ENCODE peak calls at places on chromosomes 7 and 10, in four cellular contexts. V, K, M and P are unnamed samples.

GRCh38 chr10:34102917-34103506 is 712.1 kb downstream of the PARD3 start:
- DNase-seq in V (no peak), K (no peak), M (no peak), P (no peak)

GRCh38 chr7:4110438-4110837 is 571.7 kb upstream of the FOXK1 start:
- DNase-seq in V (no peak), K (no peak), M (no peak), P (no peak)

GRCh38 chr10:27713906-27714305 is 31.7 kb downstream of the MKX start:
- DNase-seq in V (no peak), K (no peak), M (no peak), P (no peak)

GRCh38 chr10:132518572-132519381 is 18.8 kb upstream of the INPP5A start:
- DNase-seq in V (no peak), K (peak; percentile 51), M (peak; percentile 91), P (no peak)

GRCh38 chr10:27319752-27320561 is 79.4 kb upstream of the ACBD5 start:
- DNase-seq in V (no peak), K (no peak), M (peak; percentile 79), P (peak; percentile 80)

GRCh38 chr7:6558837-6559236 is 7.6 kb upstream of the GRID2IP start:
- DNase-seq in V (no peak), K (peak; percentile 56), M (peak; percentile 87), P (no peak)

GRCh38 chr7:116671681-116672595 is at the start of gene MET:
- DNase-seq in V (no peak), K (peak; percentile 84), M (peak; percentile 82), P (peak; percentile 85)

GRCh38 chr10:107529350-107529749 is 364.8 kb upstream of the SORCS1 start:
- DNase-seq in V (no peak), K (no peak), M (peak; percentile 40), P (no peak)

GRCh38 chr7:28575241-28575643 is 162.9 kb downstream of the CREB5 start:
- DNase-seq in V (no peak), K (no peak), M (no peak), P (no peak)

GRCh38 chr7:105408791-105409410 is 20.2 kb upstream of the SRPK2 start:
- DNase-seq in V (no peak), K (no peak), M (no peak), P (no peak)

GRCh38 chr7:134602921-134603394 is 43.7 kb upstream of the BPGM start:
- DNase-seq in V (no peak), K (no peak), M (no peak), P (no peak)

GRCh38 chr7:149196151-149196704 is 882 bp downstream of the ZNF282 start:
- DNase-seq in V (no peak), K (no peak), M (peak; percentile 32), P (no peak)

GRCh38 chr7:25929448-25929847 is 222.6 kb upstream of the NFE2L3 start:
- DNase-seq in V (no peak), K (no peak), M (no peak), P (no peak)

GRCh38 chr10:133008196-133008595 is 65.8 kb upstream of the CFAP46 start:
- DNase-seq in V (no peak), K (no peak), M (no peak), P (no peak)

DNA sequence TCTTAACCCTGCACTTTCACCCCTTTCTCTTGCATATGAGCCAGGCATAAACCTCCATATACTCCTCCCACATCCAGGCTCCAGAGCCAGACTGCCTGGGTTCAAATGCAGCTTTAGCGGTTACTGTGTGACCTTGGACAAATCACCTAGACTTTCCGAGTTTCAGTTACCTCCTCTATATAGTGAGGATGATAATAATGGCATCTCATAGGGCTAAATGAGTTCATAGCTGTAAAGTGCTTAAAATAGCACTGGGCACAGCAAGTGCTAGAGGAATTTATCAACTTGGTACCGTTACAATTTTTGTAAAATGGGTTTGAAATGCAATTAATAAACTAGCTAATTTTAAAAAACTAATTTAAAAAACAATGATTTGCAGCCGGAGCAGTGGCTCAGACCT is 53.4 kb upstream of the DGKI start:
- DNase-seq in V (no peak), K (no peak), M (no peak), P (no peak)
- H3K27ac ChIP-seq in V (no peak overlapping the region), K (no peak overlapping the region), M (peak overlapping the region; percentile 55), P (no peak overlapping the region)

DNA sequence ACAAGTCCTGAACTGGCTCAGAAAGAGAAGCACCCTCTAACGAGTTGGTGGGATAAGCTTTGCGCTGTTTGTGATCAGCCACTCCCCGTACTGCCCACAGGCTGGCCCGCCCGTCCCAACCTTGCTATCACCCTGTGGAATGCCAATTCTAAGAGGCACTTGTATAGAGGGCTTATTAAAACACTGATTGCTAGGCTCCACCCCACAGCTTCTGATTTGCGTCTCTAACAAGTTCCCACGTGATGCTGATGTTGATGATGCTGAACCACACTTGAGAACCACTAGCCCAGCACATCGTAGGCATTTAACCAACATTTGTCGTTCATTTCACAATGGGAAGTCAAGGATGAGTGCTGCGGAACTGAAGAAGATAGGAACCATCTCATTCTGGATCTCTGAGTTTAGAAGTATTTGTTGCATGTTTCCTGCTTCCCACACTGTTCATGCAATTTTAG is 12.7 kb upstream of the GSAP start:
- DNase-seq in V (no peak), K (no peak), M (peak; percentile 14), P (no peak)
- TF ChIP-seq POLR2AphosphoS5 in V (no peak), K (no peak), M (no peak), P (no peak)

GRCh38 chr10:121240011-121240410 is 358.2 kb downstream of the FGFR2 start:
- DNase-seq in V (no peak), K (no peak), M (no peak), P (no peak)
- H3K27ac ChIP-seq in V (no peak overlapping the region), K (no peak overlapping the region), M (no peak overlapping the region), P (no peak overlapping the region)

GRCh38 chr7:151059362-151060112 is at the start of gene SLC4A2:
- DNase-seq in V (no peak), K (no peak), M (peak; percentile 93), P (peak; percentile 91)
- TF ChIP-seq POLR2AphosphoS5 in V (no peak), K (peak; percentile 69), M (peak; percentile 64), P (no peak)

GRCh38 chr10:69756279-69756678 is 45.4 kb upstream of the COL13A1 start:
- DNase-seq in V (no peak), K (no peak), M (no peak), P (no peak)

GRCh38 chr10:69758310-69758728 is 43.4 kb upstream of the COL13A1 start:
- DNase-seq in V (no peak), K (no peak), M (no peak), P (no peak)

GRCh38 chr10:69757553-69758309 is 44.0 kb upstream of the COL13A1 start:
- DNase-seq in V (no peak), K (no peak), M (no peak), P (no peak)

GRCh38 chr10:69759641-69760040 is 42.1 kb upstream of the COL13A1 start:
- DNase-seq in V (no peak), K (no peak), M (no peak), P (no peak)

GRCh38 chr10:69757206-69757552 is 44.5 kb upstream of the COL13A1 start:
- DNase-seq in V (no peak), K (no peak), M (no peak), P (no peak)
- H3K27ac ChIP-seq in V (no peak overlapping the region), K (no peak overlapping the region), M (no peak overlapping the region), P (no peak overlapping the region)

DNA sequence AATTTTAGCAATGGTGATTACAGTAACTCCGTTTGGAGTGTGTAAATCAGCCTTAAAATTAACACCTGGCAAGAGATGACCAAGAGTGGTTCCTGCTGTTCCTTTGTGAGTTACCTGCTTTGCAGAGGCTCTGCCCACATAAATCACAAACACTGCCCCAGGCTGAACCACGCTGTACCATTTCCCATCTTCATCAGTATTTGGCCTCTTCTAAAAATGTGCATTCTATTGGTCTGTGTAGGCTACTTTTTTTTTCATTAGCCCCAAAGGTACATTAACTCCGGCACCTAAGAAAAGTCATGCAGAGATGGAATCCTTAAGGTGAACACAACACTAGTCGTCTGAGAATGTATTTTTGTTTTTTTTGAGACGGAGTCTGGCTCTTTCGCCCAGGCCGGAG is 96.1 kb downstream of the PROSER2 start:
- DNase-seq in V (no peak), K (no peak), M (no peak), P (no peak)
- TF ChIP-seq POLR2AphosphoS5 in V (no peak), K (no peak), M (no peak), P (no peak)

DNA sequence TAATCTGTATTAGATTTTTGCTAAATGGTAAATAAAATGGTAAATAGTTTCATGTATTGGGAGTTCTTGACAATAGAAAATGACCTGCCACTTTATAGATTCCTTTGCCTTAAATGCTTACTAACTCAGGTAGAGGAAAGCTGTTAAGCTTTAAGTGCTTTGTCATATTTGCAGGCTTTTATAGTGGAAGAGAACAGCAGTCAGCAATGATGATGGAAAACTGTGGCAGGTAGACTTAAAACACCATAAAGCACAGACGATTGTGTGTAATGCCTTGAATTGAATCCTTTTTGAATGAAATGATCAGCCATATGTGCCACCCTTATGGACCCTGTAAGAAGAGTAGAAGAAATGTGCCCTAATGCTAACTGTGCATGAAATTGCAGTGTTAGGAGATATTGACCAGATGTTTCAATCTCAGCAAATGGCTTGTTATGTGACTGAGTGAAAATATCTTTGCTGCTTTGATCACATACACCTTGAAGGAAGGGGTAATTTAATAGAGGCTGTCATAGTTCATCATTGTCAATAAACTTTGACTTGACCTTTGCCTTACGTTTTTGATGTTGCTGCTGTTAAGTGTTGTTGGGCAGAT is 230.4 kb downstream of the ADK start:
- DNase-seq in V (no peak), K (no peak), M (no peak), P (no peak)
- H3K27ac ChIP-seq in V (no peak overlapping the region), K (no peak overlapping the region), M (no peak overlapping the region), P (no peak overlapping the region)

GRCh38 chr7:50486512-50486911 is 36.4 kb upstream of the FIGNL1 start:
- DNase-seq in V (no peak), K (no peak), M (no peak), P (no peak)

GRCh38 chr7:50492770-50493519 is 42.8 kb upstream of the FIGNL1 start:
- DNase-seq in V (no peak), K (no peak), M (no peak), P (no peak)

GRCh38 chr7:50491209-50491608 is 41.1 kb upstream of the FIGNL1 start:
- DNase-seq in V (no peak), K (no peak), M (no peak), P (no peak)

GRCh38 chr7:50491943-50492342 is 41.8 kb upstream of the FIGNL1 start:
- DNase-seq in V (no peak), K (no peak), M (no peak), P (no peak)

DNA sequence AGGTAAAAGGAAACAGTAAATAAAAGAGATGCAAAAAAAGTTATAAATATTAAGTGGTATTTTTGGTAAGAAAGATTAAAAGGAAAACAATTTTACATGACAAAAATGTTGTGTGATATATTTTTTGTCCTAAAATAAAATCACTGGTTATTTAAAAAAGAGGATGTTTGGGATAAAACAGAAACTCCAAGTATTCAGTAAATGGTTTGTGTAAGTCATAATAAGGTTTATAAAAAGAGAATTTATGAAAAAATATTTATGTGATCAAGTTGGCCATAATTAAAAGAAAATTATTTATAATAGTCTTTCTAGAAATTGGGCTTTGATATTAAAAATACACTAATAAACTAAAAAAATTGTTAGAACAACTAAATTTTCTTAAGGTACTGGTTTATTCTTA is 38.2 kb upstream of the FIGNL1 start:
- DNase-seq in V (no peak), K (no peak), M (no peak), P (no peak)
- TF ChIP-seq POLR2AphosphoS5 in V (no peak), K (no peak), M (no peak), P (no peak)

DNA sequence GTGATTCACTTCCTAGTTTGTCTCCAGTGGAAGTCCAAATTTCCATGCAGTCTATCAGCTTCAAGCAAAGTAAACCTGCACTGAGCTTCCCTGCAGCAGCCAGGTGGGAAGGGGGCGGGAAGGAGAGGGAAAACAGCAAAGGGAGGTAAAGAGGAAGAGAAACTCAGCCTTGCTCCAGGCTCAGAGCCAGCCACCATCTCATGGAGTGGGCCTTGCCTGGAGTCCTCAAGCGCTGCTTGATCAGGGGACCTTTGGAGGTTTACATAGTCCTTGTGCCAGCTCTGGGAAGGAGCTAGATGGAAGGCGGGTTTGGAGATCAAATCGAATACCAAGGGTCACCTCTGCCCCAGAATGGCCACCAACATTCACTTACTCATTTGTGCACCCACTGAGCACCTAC is 7.4 kb downstream of the CRTAC1 start:
- DNase-seq in V (no peak), K (no peak), M (no peak), P (no peak)
- H3K27ac ChIP-seq in V (no peak overlapping the region), K (no peak overlapping the region), M (no peak overlapping the region), P (no peak overlapping the region)